ENCODE peak calls at places on chromosomes 2 and 18, in six cellular contexts. E, V, S, R, F and T are unnamed samples.
A peak's percentile ranks its signal among the peaks of the same experiment; 100 is the strongest.

GRCh38 chr2:230873670-230874401 is 9.1 kb downstream of the ITM2C start:
- DNase-seq in S (no peak), R (peak; percentile 76), V (no peak), E (peak; percentile 43), F (no peak), T (no peak)

GRCh38 chr2:153386481-153386891 is 92.1 kb downstream of the RPRM start:
- DNase-seq in E (no peak), F (no peak), S (peak; percentile 87), R (no peak), V (no peak), T (no peak)

GRCh38 chr18:9513971-9514512 is 38.7 kb downstream of the RALBP1 start:
- DNase-seq in R (no peak), E (no peak), F (peak; percentile 36), S (peak; percentile 86), V (no peak), T (peak; percentile 76)

GRCh38 chr2:140344842-140345241 is 1564.7 kb upstream of the NXPH2 start:
- DNase-seq in F (no peak), R (no peak), S (peak; percentile 33), E (no peak), V (no peak), T (no peak)

GRCh38 chr2:201929627-201930026 is 104.0 kb upstream of the FZD7 start:
- DNase-seq in S (no peak), F (no peak), E (no peak), R (no peak), V (no peak), T (no peak)

GRCh38 chr2:207530160-207531023 is 630 bp downstream of the CREB1 start:
- DNase-seq in F (no peak), R (no peak), V (peak; percentile 62), S (peak; percentile 25), E (peak; percentile 93), T (no peak)

GRCh38 chr18:44474596-44474995 is 206.1 kb upstream of the SETBP1 start:
- DNase-seq in R (no peak), V (no peak), F (no peak), E (no peak), S (peak; percentile 43), T (no peak)

GRCh38 chr18:43935051-43935412 is 657.7 kb upstream of the SYT4 start:
- DNase-seq in S (peak; percentile 63), R (no peak), V (no peak), E (no peak), F (peak; percentile 71), T (peak; percentile 46)

GRCh38 chr2:172465417-172466334 is 38.3 kb downstream of the ITGA6 start:
- DNase-seq in R (peak; percentile 26), E (peak; percentile 84), S (peak; percentile 70), F (peak; percentile 72), V (peak; percentile 54), T (peak; percentile 77)

GRCh38 chr18:35609236-35609635 is 27.7 kb downstream of the GALNT1 start:
- DNase-seq in F (no peak), V (no peak), R (no peak), S (no peak), E (no peak), T (no peak)

GRCh38 chr2:62539892-62540785 is 34.1 kb upstream of the TMEM17 start:
- DNase-seq in R (no peak), F (no peak), E (no peak), V (no peak), S (peak; percentile 29), T (peak; percentile 21)

GRCh38 chr18:70454705-70455322 is 166.0 kb downstream of the SOCS6 start:
- DNase-seq in R (peak; percentile 24), F (peak; percentile 53), V (no peak), S (peak; percentile 61), E (no peak), T (peak; percentile 63)

GRCh38 chr2:200484934-200485333 is 24.9 kb downstream of the KCTD18 start:
- DNase-seq in S (peak; percentile 38), F (no peak), R (no peak), E (no peak), V (no peak), T (peak; percentile 46)

GRCh38 chr18:31512203-31512764 is 14.3 kb downstream of the DSG2 start:
- DNase-seq in R (no peak), E (no peak), V (no peak), S (peak; percentile 93), F (no peak), T (peak; percentile 97)

GRCh38 chr2:135744761-135745314 is 3.2 kb downstream of the UBXN4 start:
- DNase-seq in V (no peak), F (no peak), S (peak; percentile 11), E (no peak), R (peak; percentile 29), T (peak; percentile 80)

GRCh38 chr2:206693399-206694137 is 24.6 kb downstream of the DYTN start:
- DNase-seq in S (peak; percentile 49), E (no peak), V (no peak), F (peak; percentile 27), R (peak; percentile 50), T (peak; percentile 76)

GRCh38 chr2:225137971-225138370 is 95.7 kb upstream of the DOCK10 start:
- DNase-seq in V (no peak), R (no peak), E (no peak), S (peak; percentile 10), F (no peak), T (peak; percentile 72)

GRCh38 chr2:222969491-222969890 is 82.5 kb upstream of the KCNE4 start:
- DNase-seq in R (no peak), S (peak; percentile 51), V (no peak), E (no peak), F (no peak), T (peak; percentile 57)

GRCh38 chr2:206471524-206472062 is 28.3 kb downstream of the ADAM23 start:
- DNase-seq in V (no peak), E (no peak), S (no peak), F (no peak), R (no peak), T (no peak)

GRCh38 chr2:186515376-186515775 is 29.3 kb downstream of the ZC3H15 start:
- DNase-seq in V (no peak), R (no peak), S (peak; percentile 41), E (no peak), F (no peak), T (peak; percentile 36)

GRCh38 chr2:229780856-229781773 is 66.8 kb upstream of the DNER start:
- DNase-seq in S (peak; percentile 47), V (no peak), E (no peak), F (peak; percentile 21), R (no peak), T (peak; percentile 74)

GRCh38 chr2:16478817-16479216 is 186.8 kb downstream of the CYRIA start:
- DNase-seq in E (no peak), F (no peak), S (no peak), V (no peak), R (no peak), T (peak; percentile 96)

GRCh38 chr2:41806286-41806685 is 241.5 kb upstream of the PKDCC start:
- DNase-seq in E (no peak), S (no peak), F (no peak), R (no peak), V (no peak), T (no peak)

GRCh38 chr2:11744631-11745394 is 1.6 kb upstream of the LPIN1 start:
- DNase-seq in F (no peak), S (peak; percentile 57), V (no peak), R (no peak), E (no peak), T (no peak)

GRCh38 chr2:182133195-182133891 is 147.7 kb downstream of the PPP1R1C start:
- DNase-seq in R (no peak), E (no peak), F (no peak), S (peak; percentile 68), V (no peak), T (peak; percentile 70)

GRCh38 chr2:121294881-121295840 is 10.2 kb upstream of the TFCP2L1 start:
- DNase-seq in E (peak; percentile 33), S (no peak), R (no peak), V (no peak), F (no peak), T (no peak)

GRCh38 chr2:197159681-197160211 is 150.8 kb downstream of the ANKRD44 start:
- DNase-seq in V (no peak), F (no peak), E (no peak), R (no peak), S (peak; percentile 87), T (peak; percentile 79)

GRCh38 chr2:71851094-71851755 is 296.4 kb downstream of the CYP26B1 start:
- DNase-seq in E (no peak), R (no peak), V (no peak), F (no peak), S (no peak), T (no peak)

GRCh38 chr2:151943461-151943860 is 115.2 kb upstream of the ARL5A start:
- DNase-seq in S (no peak), F (no peak), R (no peak), E (no peak), V (no peak), T (peak; percentile 97)

GRCh38 chr2:43391877-43392214 is 165.4 kb upstream of the ZFP36L2 start:
- DNase-seq in V (no peak), R (no peak), S (peak; percentile 60), F (no peak), E (no peak), T (no peak)
- H3K4me3 ChIP-seq in V (no peak overlapping the region), R (no peak overlapping the region), S (no peak overlapping the region), F (no peak overlapping the region), E (no peak overlapping the region), T (no peak overlapping the region)

GRCh38 chr2:25955869-25956535 is 26.3 kb downstream of the KIF3C start:
- DNase-seq in E (no peak), R (no peak), S (no peak), V (no peak), F (no peak), T (no peak)
- TF ChIP-seq CTCF in E (no peak), R (peak; percentile 30), S (no peak), V (no peak), F (peak; percentile 15), T (peak; percentile 21)

GRCh38 chr2:204505946-204506345 is 39.3 kb upstream of the PARD3B start:
- DNase-seq in V (no peak), S (peak; percentile 88), E (no peak), R (no peak), F (no peak), T (no peak)

GRCh38 chr2:204505488-204505887 is 39.8 kb upstream of the PARD3B start:
- DNase-seq in E (no peak), F (no peak), S (peak; percentile 18), V (no peak), R (no peak), T (no peak)

GRCh38 chr2:204511021-204511420 is 34.3 kb upstream of the PARD3B start:
- DNase-seq in F (no peak), R (no peak), E (no peak), S (no peak), V (no peak), T (no peak)

GRCh38 chr2:204504594-204504993 is 40.7 kb upstream of the PARD3B start:
- DNase-seq in F (no peak), R (no peak), S (no peak), V (no peak), E (no peak), T (no peak)

DNA sequence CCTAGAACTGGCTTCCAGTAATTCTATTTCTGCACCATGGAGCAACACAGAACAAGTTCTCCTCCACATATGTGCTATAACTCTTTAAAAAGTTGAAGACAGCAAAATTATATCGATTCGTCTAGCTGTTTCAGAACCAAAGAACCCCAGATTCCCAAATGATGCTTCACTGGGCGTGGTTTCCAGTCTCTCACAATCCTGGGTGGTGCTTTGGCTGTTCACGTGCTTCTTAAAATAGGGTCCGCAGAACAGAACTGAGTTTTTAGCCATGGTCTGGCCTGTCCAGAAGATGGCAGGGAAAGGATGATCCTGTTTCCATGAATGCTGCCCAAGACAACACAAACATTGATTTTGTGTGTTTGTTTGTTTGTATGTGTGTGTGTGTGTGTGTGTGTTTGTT is 37.6 kb upstream of the PARD3B start:
- DNase-seq in F (no peak), V (no peak), R (no peak), E (no peak), S (no peak), T (no peak)
- H3K4me3 ChIP-seq in F (no peak overlapping the region), V (no peak overlapping the region), R (no peak overlapping the region), E (no peak overlapping the region), S (no peak overlapping the region), T (no peak overlapping the region)

GRCh38 chr18:24878289-24878688 is 417.9 kb downstream of the HRH4 start:
- DNase-seq in E (no peak), R (peak; percentile 7), S (peak; percentile 37), V (no peak), F (no peak), T (peak; percentile 39)
- TF ChIP-seq CTCF in E (peak; percentile 49), R (peak; percentile 24), S (peak; percentile 60), V (peak; percentile 77), F (peak; percentile 62), T (peak; percentile 26)